ENCODE peak calls at places on chromosomes 4 and X, in seven cellular contexts. One of them, this sample, is unnamed.

GRCh38 chr4:119296356-119296755 is 25.6 kb downstream of the FABP2 start:
- DNase-seq in effector CD4-positive, alpha-beta T cell: no peak
- DNase-seq in nucleus accumbens: no peak
- DNase-seq in GM10248: no peak
- DNase-seq in psoas muscle: no peak
- DNase-seq in iris pigment epithelial cell: no peak
- DNase-seq in choroid plexus epithelial cell: no peak
- DNase-seq in this sample: no peak

GRCh38 chr4:85491527-85491926 is 16.6 kb downstream of the ARHGAP24 start:
- DNase-seq in psoas muscle: no peak
- DNase-seq in effector CD4-positive, alpha-beta T cell: no peak
- DNase-seq in choroid plexus epithelial cell: no peak
- DNase-seq in nucleus accumbens: no peak
- DNase-seq in GM10248: no peak
- DNase-seq in iris pigment epithelial cell: no peak
- DNase-seq in this sample: no peak

GRCh38 chrX:22800806-22801205 is 199.0 kb upstream of the DDX53 start:
- DNase-seq in psoas muscle: no peak
- DNase-seq in GM10248: no peak
- DNase-seq in nucleus accumbens: no peak
- DNase-seq in iris pigment epithelial cell: peak; percentile 11
- DNase-seq in effector CD4-positive, alpha-beta T cell: no peak
- DNase-seq in choroid plexus epithelial cell: peak; percentile 5
- DNase-seq in this sample: no peak

GRCh38 chr4:8330821-8331566 is 61.4 kb downstream of the HTRA3 start:
- DNase-seq in iris pigment epithelial cell: no peak
- DNase-seq in nucleus accumbens: no peak
- DNase-seq in choroid plexus epithelial cell: peak; percentile 38
- DNase-seq in psoas muscle: peak; percentile 96
- DNase-seq in effector CD4-positive, alpha-beta T cell: no peak
- DNase-seq in GM10248: no peak
- DNase-seq in this sample: no peak

GRCh38 chrX:18422325-18422724 is 3.1 kb upstream of the CDKL5 start:
- DNase-seq in choroid plexus epithelial cell: peak; percentile 85
- DNase-seq in nucleus accumbens: no peak
- DNase-seq in psoas muscle: no peak
- DNase-seq in effector CD4-positive, alpha-beta T cell: no peak
- DNase-seq in iris pigment epithelial cell: peak; percentile 84
- DNase-seq in GM10248: no peak
- DNase-seq in this sample: no peak

GRCh38 chr4:158006973-158007372 is 165.9 kb downstream of the GASK1B start:
- DNase-seq in psoas muscle: no peak
- DNase-seq in GM10248: no peak
- DNase-seq in choroid plexus epithelial cell: peak; percentile 62
- DNase-seq in nucleus accumbens: no peak
- DNase-seq in effector CD4-positive, alpha-beta T cell: no peak
- DNase-seq in iris pigment epithelial cell: no peak
- DNase-seq in this sample: no peak

GRCh38 chrX:19824603-19825002 is 62.8 kb downstream of the SH3KBP1 start:
- DNase-seq in psoas muscle: no peak
- DNase-seq in iris pigment epithelial cell: peak; percentile 67
- DNase-seq in effector CD4-positive, alpha-beta T cell: no peak
- DNase-seq in nucleus accumbens: no peak
- DNase-seq in GM10248: no peak
- DNase-seq in choroid plexus epithelial cell: peak; percentile 53
- DNase-seq in this sample: no peak

GRCh38 chr4:184845367-184846011 is 19.7 kb upstream of the ACSL1 start:
- DNase-seq in nucleus accumbens: no peak
- DNase-seq in GM10248: no peak
- DNase-seq in psoas muscle: no peak
- DNase-seq in effector CD4-positive, alpha-beta T cell: no peak
- DNase-seq in choroid plexus epithelial cell: peak; percentile 58
- DNase-seq in iris pigment epithelial cell: peak; percentile 64
- DNase-seq in this sample: no peak

GRCh38 chr4:113588895-113589668 is 172.5 kb downstream of the CAMK2D start:
- DNase-seq in nucleus accumbens: no peak
- DNase-seq in psoas muscle: no peak
- DNase-seq in GM10248: no peak
- DNase-seq in iris pigment epithelial cell: no peak
- DNase-seq in effector CD4-positive, alpha-beta T cell: no peak
- DNase-seq in choroid plexus epithelial cell: no peak
- DNase-seq in this sample: no peak

GRCh38 chrX:130009658-130010223 is 27.3 kb downstream of the BCORL1 start:
- DNase-seq in iris pigment epithelial cell: no peak
- DNase-seq in choroid plexus epithelial cell: no peak
- DNase-seq in GM10248: no peak
- DNase-seq in psoas muscle: no peak
- DNase-seq in effector CD4-positive, alpha-beta T cell: no peak
- DNase-seq in nucleus accumbens: no peak
- DNase-seq in this sample: no peak

GRCh38 chr4:7403001-7403400 is 31.7 kb downstream of the PSAPL1 start:
- DNase-seq in psoas muscle: no peak
- DNase-seq in GM10248: no peak
- DNase-seq in nucleus accumbens: no peak
- DNase-seq in choroid plexus epithelial cell: no peak
- DNase-seq in iris pigment epithelial cell: no peak
- DNase-seq in effector CD4-positive, alpha-beta T cell: no peak
- DNase-seq in this sample: no peak

GRCh38 chrX:72714471-72714916 is 388 bp upstream of the PHKA1 start:
- DNase-seq in choroid plexus epithelial cell: peak; percentile 78
- DNase-seq in nucleus accumbens: peak; percentile 4
- DNase-seq in psoas muscle: peak; percentile 90
- DNase-seq in iris pigment epithelial cell: peak; percentile 73
- DNase-seq in GM10248: no peak
- DNase-seq in effector CD4-positive, alpha-beta T cell: no peak
- DNase-seq in this sample: no peak

GRCh38 chr4:159227378-159227777 is 124.5 kb downstream of the RAPGEF2 start:
- DNase-seq in choroid plexus epithelial cell: peak; percentile 39
- DNase-seq in iris pigment epithelial cell: peak; percentile 59
- DNase-seq in GM10248: no peak
- DNase-seq in nucleus accumbens: no peak
- DNase-seq in psoas muscle: no peak
- DNase-seq in effector CD4-positive, alpha-beta T cell: no peak
- DNase-seq in this sample: no peak

GRCh38 chr4:78197947-78198346 is 140.8 kb downstream of the FRAS1 start:
- DNase-seq in psoas muscle: no peak
- DNase-seq in effector CD4-positive, alpha-beta T cell: no peak
- DNase-seq in iris pigment epithelial cell: no peak
- DNase-seq in choroid plexus epithelial cell: no peak
- DNase-seq in GM10248: no peak
- DNase-seq in nucleus accumbens: no peak
- DNase-seq in this sample: no peak

GRCh38 chr4:167232805-167233522 is 1.3 kb downstream of the SPOCK3 start:
- DNase-seq in nucleus accumbens: peak; percentile 2
- DNase-seq in psoas muscle: no peak
- DNase-seq in iris pigment epithelial cell: no peak
- DNase-seq in effector CD4-positive, alpha-beta T cell: no peak
- DNase-seq in choroid plexus epithelial cell: no peak
- DNase-seq in GM10248: no peak
- DNase-seq in this sample: no peak

GRCh38 chrX:102966701-102967100 is 29.6 kb downstream of the RAB40AL start:
- DNase-seq in effector CD4-positive, alpha-beta T cell: no peak
- DNase-seq in nucleus accumbens: no peak
- DNase-seq in psoas muscle: no peak
- DNase-seq in choroid plexus epithelial cell: no peak
- DNase-seq in GM10248: no peak
- DNase-seq in iris pigment epithelial cell: no peak
- DNase-seq in this sample: no peak

GRCh38 chrX:17750436-17750835 is 13.1 kb downstream of the SCML1 start:
- DNase-seq in choroid plexus epithelial cell: peak; percentile 17
- DNase-seq in psoas muscle: no peak
- DNase-seq in effector CD4-positive, alpha-beta T cell: no peak
- DNase-seq in GM10248: no peak
- DNase-seq in iris pigment epithelial cell: no peak
- DNase-seq in nucleus accumbens: no peak
- DNase-seq in this sample: no peak

GRCh38 chr4:152156448-152156847 is 379.4 kb downstream of the FBXW7 start:
- DNase-seq in GM10248: no peak
- DNase-seq in choroid plexus epithelial cell: no peak
- DNase-seq in nucleus accumbens: no peak
- DNase-seq in psoas muscle: no peak
- DNase-seq in effector CD4-positive, alpha-beta T cell: no peak
- DNase-seq in iris pigment epithelial cell: no peak
- DNase-seq in this sample: no peak

GRCh38 chr4:136680271-136680670 is 852.0 kb downstream of the PCDH18 start:
- DNase-seq in psoas muscle: no peak
- DNase-seq in GM10248: no peak
- DNase-seq in choroid plexus epithelial cell: no peak
- DNase-seq in effector CD4-positive, alpha-beta T cell: no peak
- DNase-seq in iris pigment epithelial cell: no peak
- DNase-seq in nucleus accumbens: no peak
- DNase-seq in this sample: no peak

GRCh38 chrX:24479924-24480722 is 15.0 kb downstream of the PDK3 start:
- DNase-seq in effector CD4-positive, alpha-beta T cell: peak; percentile 69
- DNase-seq in psoas muscle: no peak
- DNase-seq in GM10248: peak; percentile 58
- DNase-seq in iris pigment epithelial cell: no peak
- DNase-seq in nucleus accumbens: peak; percentile 1
- DNase-seq in choroid plexus epithelial cell: no peak
- DNase-seq in this sample: peak; percentile 51

GRCh38 chrX:48663241-48663640 is 20.4 kb upstream of the WAS start:
- DNase-seq in GM10248: no peak
- DNase-seq in effector CD4-positive, alpha-beta T cell: no peak
- DNase-seq in choroid plexus epithelial cell: no peak
- DNase-seq in nucleus accumbens: no peak
- DNase-seq in iris pigment epithelial cell: no peak
- DNase-seq in psoas muscle: no peak
- DNase-seq in this sample: no peak

GRCh38 chrX:136765957-136766356 is 14.8 kb downstream of the ARHGEF6 start:
- DNase-seq in effector CD4-positive, alpha-beta T cell: no peak
- DNase-seq in GM10248: no peak
- DNase-seq in psoas muscle: no peak
- DNase-seq in nucleus accumbens: no peak
- DNase-seq in choroid plexus epithelial cell: no peak
- DNase-seq in iris pigment epithelial cell: no peak
- DNase-seq in this sample: no peak

GRCh38 chr4:169492436-169493163 is 119.8 kb downstream of the NEK1 start:
- DNase-seq in psoas muscle: peak; percentile 35
- DNase-seq in effector CD4-positive, alpha-beta T cell: no peak
- DNase-seq in GM10248: peak; percentile 50
- DNase-seq in nucleus accumbens: no peak
- DNase-seq in choroid plexus epithelial cell: peak; percentile 71
- DNase-seq in iris pigment epithelial cell: peak; percentile 43
- DNase-seq in this sample: no peak

GRCh38 chrX:30488092-30488491 is 89.5 kb downstream of the TASL start:
- DNase-seq in choroid plexus epithelial cell: peak; percentile 38
- DNase-seq in iris pigment epithelial cell: peak; percentile 9
- DNase-seq in GM10248: peak; percentile 25
- DNase-seq in effector CD4-positive, alpha-beta T cell: no peak
- DNase-seq in psoas muscle: no peak
- DNase-seq in nucleus accumbens: no peak
- DNase-seq in this sample: no peak

GRCh38 chr4:41752081-41752836 is 3.7 kb upstream of the PHOX2B start:
- DNase-seq in effector CD4-positive, alpha-beta T cell: no peak
- DNase-seq in psoas muscle: no peak
- DNase-seq in nucleus accumbens: no peak
- DNase-seq in choroid plexus epithelial cell: no peak
- DNase-seq in iris pigment epithelial cell: no peak
- DNase-seq in GM10248: no peak
- DNase-seq in this sample: no peak

GRCh38 chr4:74284074-74284473 is 24.2 kb upstream of the EPGN start:
- DNase-seq in iris pigment epithelial cell: peak; percentile 72
- DNase-seq in GM10248: no peak
- DNase-seq in psoas muscle: no peak
- DNase-seq in choroid plexus epithelial cell: peak; percentile 67
- DNase-seq in effector CD4-positive, alpha-beta T cell: no peak
- DNase-seq in nucleus accumbens: no peak
- DNase-seq in this sample: no peak

GRCh38 chrX:137747231-137747630 is 181.3 kb downstream of the ZIC3 start:
- DNase-seq in psoas muscle: no peak
- DNase-seq in iris pigment epithelial cell: no peak
- DNase-seq in choroid plexus epithelial cell: no peak
- DNase-seq in effector CD4-positive, alpha-beta T cell: no peak
- DNase-seq in GM10248: no peak
- DNase-seq in nucleus accumbens: no peak
- DNase-seq in this sample: no peak

GRCh38 chr4:73329300-73329699 is 70.7 kb upstream of the ANKRD17 start:
- DNase-seq in psoas muscle: no peak
- DNase-seq in GM10248: no peak
- DNase-seq in iris pigment epithelial cell: no peak
- DNase-seq in choroid plexus epithelial cell: no peak
- DNase-seq in effector CD4-positive, alpha-beta T cell: no peak
- DNase-seq in nucleus accumbens: no peak
- DNase-seq in this sample: no peak

GRCh38 chr4:2388430-2389182 is 29.8 kb downstream of the ZFYVE28 start:
- DNase-seq in nucleus accumbens: no peak
- DNase-seq in effector CD4-positive, alpha-beta T cell: no peak
- DNase-seq in GM10248: no peak
- DNase-seq in choroid plexus epithelial cell: peak; percentile 25
- DNase-seq in iris pigment epithelial cell: peak; percentile 30
- DNase-seq in psoas muscle: no peak
- DNase-seq in this sample: no peak

GRCh38 chr4:78956979-78957378 is 17.7 kb upstream of the PAQR3 start:
- DNase-seq in GM10248: no peak
- DNase-seq in effector CD4-positive, alpha-beta T cell: no peak
- DNase-seq in nucleus accumbens: no peak
- DNase-seq in iris pigment epithelial cell: no peak
- DNase-seq in choroid plexus epithelial cell: no peak
- DNase-seq in psoas muscle: no peak
- DNase-seq in this sample: no peak

This sample was measured in Peyer's patch.